ENCODE peak calls at places on chromosomes 16 and 17, in nine cellular contexts. C is OCI-LY7; M is heart left ventricle; I is esophagus squamous epithelium; S is lung; F is fibroblast of lung; L is neuronal stem cell; O is CD8-positive, alpha-beta memory T cell; V is uterus. A is an unnamed sample.

GRCh38 chr17:66177048-66177447 is 14.9 kb downstream of the CEP112 start:
- DNase-seq in V (no peak), M (no peak), I (no peak), F (no peak), O (no peak), C (no peak), S (no peak), L (no peak), A (no peak)

GRCh38 chr17:38341035-38341721 is 2.6 kb downstream of the GPR179 start:
- DNase-seq in V (no peak), S (no peak), I (no peak), C (no peak), F (no peak), M (peak), L (no peak), O (no peak), A (no peak)

GRCh38 chr17:39737761-39738567 is at the start of gene GRB7:
- DNase-seq in I (no peak), M (no peak), C (no peak), F (no peak), L (no peak), O (no peak), S (peak), V (peak), A (no peak)

GRCh38 chr16:70482624-70483023 is 28.2 kb downstream of the FCSK start:
- DNase-seq in C (no peak), I (no peak), F (no peak), L (no peak), O (no peak), M (peak), S (no peak), V (no peak), A (no peak)

GRCh38 chr16:3282103-3282746 is 1.1 kb upstream of the ZNF263 start:
- DNase-seq in C (no peak), V (no peak), M (no peak), I (no peak), O (no peak), S (no peak), L (no peak), F (no peak), A (no peak)

GRCh38 chr17:77957215-77957868 is 1.2 kb upstream of the TNRC6C start:
- DNase-seq in L (no peak), V (no peak), O (no peak), C (peak), F (peak), I (no peak), S (no peak), M (no peak), A (no peak)

GRCh38 chr17:41738077-41738800 is 3.8 kb upstream of the HAP1 start:
- DNase-seq in I (no peak), S (peak), L (peak), M (peak), C (peak), V (peak), O (peak), F (peak), A (peak)

GRCh38 chr16:15703029-15703736 is 53.1 kb downstream of the NDE1 start:
- DNase-seq in C (no peak), M (no peak), F (no peak), O (no peak), S (no peak), L (no peak), I (no peak), V (no peak), A (no peak)

GRCh38 chr17:82942166-82943130 is 102.6 kb upstream of the ZNF750 start:
- DNase-seq in I (no peak), F (no peak), O (peak), C (no peak), M (peak), V (peak), S (no peak), L (no peak), A (peak)

GRCh38 chr16:50613281-50613991 is 65.2 kb downstream of the NKD1 start:
- DNase-seq in V (peak), M (no peak), L (no peak), I (no peak), C (no peak), S (no peak), F (peak), O (no peak), A (peak)

GRCh38 chr16:68259007-68259406 is 5.3 kb upstream of the SLC7A6 start:
- DNase-seq in M (no peak), F (no peak), O (no peak), S (no peak), C (no peak), I (no peak), V (no peak), L (no peak), A (no peak)

GRCh38 chr16:68257251-68257905 is 6.9 kb upstream of the SLC7A6 start:
- DNase-seq in I (no peak), F (no peak), O (no peak), V (no peak), L (no peak), C (peak), M (no peak), S (no peak), A (no peak)

GRCh38 chr16:68257906-68258800 is 6.2 kb upstream of the SLC7A6 start:
- DNase-seq in L (no peak), F (peak), C (no peak), V (no peak), M (no peak), I (no peak), S (no peak), O (no peak), A (no peak)

GRCh38 chr16:68255712-68256111 is 8.6 kb upstream of the SLC7A6 start:
- DNase-seq in S (no peak), F (no peak), L (no peak), C (no peak), V (no peak), I (no peak), O (no peak), M (no peak), A (no peak)

GRCh38 chr16:68259421-68259820 is 4.9 kb upstream of the SLC7A6 start:
- DNase-seq in I (no peak), O (no peak), F (no peak), S (no peak), V (no peak), M (no peak), C (no peak), L (no peak), A (no peak)
- H3K27ac ChIP-seq in I (no peak), O (no peak), F (no peak), S (no peak), V (no peak), M (peak), C (no peak), L (no peak), A (no peak)

GRCh38 chr17:61209524-61209923 is 190.1 kb upstream of the TBX2 start:
- DNase-seq in S (no peak), I (no peak), C (no peak), V (no peak), F (no peak), L (no peak), O (no peak), M (no peak), A (no peak)
- H3K27ac ChIP-seq in S (peak), I (peak), C (no peak), V (peak), F (no peak), L (no peak), O (no peak), M (peak), A (peak)

GRCh38 chr17:17757944-17758343 is 76.7 kb downstream of the RAI1 start:
- DNase-seq in L (no peak), O (no peak), I (no peak), V (no peak), M (no peak), C (peak), S (no peak), F (no peak), A (no peak)

GRCh38 chr17:17755715-17756114 is 74.5 kb downstream of the RAI1 start:
- DNase-seq in I (no peak), V (no peak), L (no peak), M (no peak), S (no peak), F (no peak), C (no peak), O (no peak), A (no peak)

GRCh38 chr17:17759164-17759563 is 77.6 kb downstream of the SREBF1 start:
- DNase-seq in I (no peak), S (no peak), V (no peak), L (no peak), F (no peak), C (no peak), M (no peak), O (no peak), A (no peak)

GRCh38 chr17:17758443-17758842 is 77.2 kb downstream of the RAI1 start:
- DNase-seq in V (no peak), S (no peak), F (no peak), C (peak), O (no peak), M (no peak), L (no peak), I (no peak), A (no peak)

GRCh38 chr17:17757391-17757791 is 76.1 kb downstream of the RAI1 start:
- DNase-seq in L (no peak), F (no peak), O (peak), V (no peak), I (no peak), S (no peak), C (peak), M (no peak), A (no peak)
- H3K27ac ChIP-seq in L (no peak), F (no peak), O (no peak), V (no peak), I (no peak), S (no peak), C (peak), M (no peak), A (no peak)

GRCh38 chr17:61250335-61250890 is 149.2 kb upstream of the TBX2 start:
- DNase-seq in O (no peak), I (no peak), S (no peak), L (no peak), F (peak), M (no peak), C (no peak), V (no peak), A (no peak)
- H3K27ac ChIP-seq in O (no peak), I (peak), S (peak), L (no peak), F (peak), M (peak), C (no peak), V (peak), A (no peak)

GRCh38 chr16:11564046-11564926 is 22.4 kb downstream of the LITAF start:
- DNase-seq in L (no peak), O (no peak), F (no peak), C (no peak), I (no peak), M (no peak), V (no peak), S (no peak), A (no peak)
- H3K27ac ChIP-seq in L (no peak), O (no peak), F (no peak), C (no peak), I (peak), M (no peak), V (peak), S (no peak), A (no peak)

GRCh38 chr17:1470071-1470773 is 14.2 kb upstream of the CRK start:
- DNase-seq in L (no peak), F (no peak), S (no peak), I (no peak), V (no peak), M (no peak), O (no peak), C (no peak), A (no peak)
- H3K27ac ChIP-seq in L (no peak), F (no peak), S (no peak), I (no peak), V (no peak), M (no peak), O (no peak), C (no peak), A (no peak)

A was measured in ovary.